ENCODE peak calls at places on chromosomes 11 and 22, in ten cellular contexts. R is tibial artery, Z is keratinocyte, P is ascending aorta, D is IMR-90, F is neuronal stem cell, M is breast epithelium, A is left ventricle myocardium inferior, C is prostate gland, L is pancreas. U is an unnamed sample. For H3K4me1, the result is how much of the 10 kb centered on the place peaks cover.

GRCh38 chr11:134586726-134587125 is 174.7 kb upstream of the B3GAT1 start:
- DNase-seq in R (no peak), A (no peak), L (no peak), C (no peak), D (no peak), M (no peak), Z (no peak), P (no peak), F (no peak), U (no peak)

GRCh38 chr11:20099527-20099926 is 60.7 kb downstream of the DBX1 start:
- DNase-seq in F (no peak), L (no peak), D (no peak), Z (no peak), M (no peak), A (no peak), C (no peak), R (no peak), P (no peak), U (no peak)

GRCh38 chr11:11524436-11525038 is 97.3 kb downstream of the GALNT18 start:
- DNase-seq in D (peak), Z (no peak), P (no peak), F (no peak), C (no peak), R (no peak), A (no peak), M (no peak), L (no peak), U (no peak)

GRCh38 chr11:59756845-59757244 is 1.7 kb downstream of the STX3 start:
- DNase-seq in D (peak), F (no peak), R (peak), P (no peak), Z (no peak), L (peak), C (peak), M (peak), A (no peak), U (peak)

GRCh38 chr11:80596291-80596810 is 1155.5 kb upstream of the TENM4 start:
- DNase-seq in R (no peak), A (no peak), M (no peak), P (no peak), C (no peak), D (peak), Z (no peak), F (no peak), L (no peak), U (no peak)

GRCh38 chr11:124740277-124740882 is 638 bp downstream of the NRGN start:
- DNase-seq in D (no peak), C (no peak), R (no peak), L (peak), M (peak), F (no peak), A (peak), P (no peak), Z (no peak), U (no peak)

GRCh38 chr22:32204211-32204855 is 540 bp downstream of the RFPL2 start:
- DNase-seq in L (no peak), Z (no peak), A (no peak), D (no peak), P (no peak), C (no peak), F (no peak), M (no peak), R (no peak), U (no peak)

GRCh38 chr11:130449996-130450419 is 1.6 kb downstream of the ADAMTS15 start:
- DNase-seq in D (peak), Z (no peak), L (no peak), R (peak), C (no peak), P (peak), M (peak), A (peak), F (no peak), U (peak)

GRCh38 chr11:123084454-123084853 is 22.5 kb upstream of the HSPA8 start:
- DNase-seq in F (no peak), R (no peak), A (no peak), P (no peak), D (no peak), M (no peak), L (no peak), Z (no peak), C (no peak), U (no peak)
- H3K4me1 ChIP-seq in F (under half), R (under half), A (under half), P (under half), D (under half), M (under half), L (under half), Z (under half), C (under half), U (under half)

GRCh38 chr22:40660725-40661124 is 18.6 kb upstream of the MCHR1 start:
- DNase-seq in F (no peak), M (no peak), Z (no peak), P (no peak), D (no peak), C (no peak), R (no peak), L (no peak), A (no peak), U (no peak)
- H3K4me1 ChIP-seq in F (under half), M (under half), Z (under half), P (under half), D (under half), C (under half), R (under half), L (under half), A (under half), U (under half)

DNA sequence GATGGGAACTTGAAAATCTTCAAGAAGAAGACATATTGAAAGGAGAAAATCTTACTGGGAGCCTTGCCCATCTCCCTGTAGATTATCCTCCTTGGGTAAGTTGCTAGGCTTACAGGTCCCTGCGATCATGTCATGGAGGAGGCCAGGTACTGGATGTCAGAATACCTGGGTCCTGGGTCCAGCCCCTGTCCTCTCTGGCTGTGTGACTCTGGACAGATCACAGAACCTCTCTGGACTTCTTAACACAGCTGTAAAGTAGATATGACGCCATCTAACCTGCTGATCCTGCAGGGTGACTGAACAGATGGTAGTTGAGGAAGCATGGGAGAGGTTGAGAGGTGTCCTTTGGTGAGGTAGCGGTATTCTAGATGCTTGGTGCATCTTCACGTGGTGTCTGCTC is 4.1 kb downstream of the TSKU start:
- DNase-seq in M (no peak), D (no peak), F (no peak), L (no peak), Z (no peak), C (no peak), R (peak), P (no peak), A (no peak), U (no peak)
- H3K4me1 ChIP-seq in M (under half), D (under half), F (under half), L (under half), Z (half or more), C (under half), R (under half), P (under half), A (half or more), U (half or more)

DNA sequence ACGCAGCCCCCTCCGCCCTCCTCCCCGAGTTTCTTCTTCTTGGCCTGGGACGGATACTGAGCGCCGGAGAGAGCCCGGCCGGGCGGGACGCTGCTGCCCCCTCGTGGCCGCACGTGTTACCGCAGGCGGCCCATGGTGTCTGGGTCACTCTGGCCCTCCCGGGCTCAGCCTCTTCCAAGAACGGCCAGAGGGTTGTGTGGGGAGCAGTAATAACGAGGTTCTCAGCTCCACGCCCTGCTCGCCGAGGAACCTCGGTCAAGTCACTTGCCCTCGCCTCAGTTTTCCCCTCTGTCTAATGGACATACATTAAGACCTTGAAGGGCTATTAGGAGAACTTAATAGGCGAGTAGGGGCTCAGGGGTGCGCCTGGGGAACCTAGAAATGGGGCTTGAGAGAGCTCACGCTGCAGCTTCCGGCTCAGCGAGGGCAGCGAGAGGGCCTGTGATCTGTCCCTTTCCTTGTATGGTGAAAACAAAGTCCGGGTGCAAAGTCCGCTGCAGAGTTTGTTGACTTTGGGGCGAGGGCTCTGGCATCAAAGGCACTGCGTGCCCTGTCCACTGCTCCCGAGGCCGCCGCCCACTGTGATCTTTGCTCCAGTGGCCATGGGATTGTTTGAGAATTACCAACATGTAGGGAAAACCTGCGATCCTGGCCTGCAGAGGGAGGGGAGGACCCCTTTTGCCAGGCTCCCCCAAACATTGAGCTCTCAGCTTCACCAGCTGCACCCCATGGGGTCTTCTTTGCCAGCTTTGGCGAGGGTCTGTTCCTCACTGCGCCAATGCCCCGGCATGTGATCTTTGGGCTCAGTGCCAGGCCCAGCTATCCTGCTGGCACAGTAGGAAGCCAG is 14.4 kb upstream of the LRP5 start:
- DNase-seq in C (peak), Z (peak), P (no peak), A (peak), M (peak), F (peak), L (peak), D (peak), R (peak), U (peak)
- H3K4me1 ChIP-seq in C (under half), Z (under half), P (under half), A (under half), M (under half), F (under half), L (under half), D (under half), R (under half), U (under half)

DNA sequence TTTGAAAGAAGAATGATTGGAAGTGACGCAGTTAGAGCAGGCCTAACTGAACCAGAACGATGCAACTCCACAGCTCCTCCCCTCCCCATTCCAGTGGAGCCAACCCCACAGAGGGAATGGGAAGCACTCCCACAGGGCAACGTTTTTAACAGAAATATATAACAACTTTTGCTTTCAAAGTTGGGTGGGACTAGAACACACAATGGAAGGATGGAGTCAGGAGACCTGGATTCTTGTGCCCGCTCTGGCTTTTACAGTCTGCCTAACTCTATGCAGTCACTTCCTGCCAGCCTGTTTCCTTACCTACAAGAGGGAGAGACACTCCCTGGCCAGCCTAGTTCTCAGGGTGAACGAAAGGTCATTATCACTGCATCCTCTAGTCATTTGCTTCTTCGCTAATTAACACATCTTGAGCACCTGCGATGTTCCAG is 75.5 kb downstream of the PACSIN2 start:
- DNase-seq in F (no peak), R (no peak), A (no peak), Z (no peak), P (no peak), D (no peak), C (no peak), M (no peak), L (no peak), U (no peak)
- H3K4me1 ChIP-seq in F (under half), R (under half), A (half or more), Z (under half), P (half or more), D (under half), C (under half), M (under half), L (half or more), U (half or more)

GRCh38 chr11:33713162-33713913 is 12.7 kb upstream of the C11orf91 start:
- DNase-seq in A (no peak), R (no peak), F (no peak), M (no peak), P (no peak), C (no peak), D (no peak), Z (no peak), L (no peak), U (no peak)
- H3K4me1 ChIP-seq in A (half or more), R (under half), F (under half), M (under half), P (under half), C (under half), D (under half), Z (under half), L (under half), U (under half)

GRCh38 chr22:39947488-39948216 is 12.5 kb upstream of the TMA7B start:
- DNase-seq in A (no peak), D (no peak), F (no peak), P (no peak), Z (no peak), R (no peak), C (no peak), L (no peak), M (no peak), U (no peak)

GRCh38 chr22:39949964-39950737 is 10.0 kb upstream of the TMA7B start:
- DNase-seq in L (no peak), R (no peak), P (no peak), F (no peak), Z (no peak), C (no peak), A (no peak), M (no peak), D (no peak), U (no peak)

GRCh38 chr22:39943366-39943765 is 16.8 kb upstream of the TMA7B start:
- DNase-seq in P (no peak), M (no peak), R (no peak), L (no peak), C (no peak), A (no peak), Z (no peak), F (no peak), D (no peak), U (no peak)

GRCh38 chr22:39943941-39944624 is 16.1 kb upstream of the TMA7B start:
- DNase-seq in L (no peak), R (no peak), P (no peak), A (no peak), Z (no peak), M (no peak), C (no peak), F (no peak), D (no peak), U (no peak)

GRCh38 chr22:39946571-39947407 is 13.4 kb upstream of the TMA7B start:
- DNase-seq in C (peak), D (no peak), Z (no peak), P (no peak), A (no peak), R (no peak), L (peak), M (peak), F (no peak), U (no peak)
- H3K4me1 ChIP-seq in C (under half), D (under half), Z (under half), P (under half), A (under half), R (under half), L (under half), M (under half), F (under half), U (under half)

GRCh38 chr22:20520093-20520511 is 12.7 kb downstream of the MED15 start:
- DNase-seq in P (no peak), D (peak), A (no peak), C (no peak), Z (no peak), L (no peak), F (no peak), M (no peak), R (no peak), U (no peak)
- H3K4me1 ChIP-seq in P (under half), D (under half), A (half or more), C (under half), Z (half or more), L (under half), F (under half), M (under half), R (under half), U (half or more)

GRCh38 chr22:46244771-46245170 is 5.3 kb downstream of the CDPF1 start:
- DNase-seq in M (no peak), A (no peak), F (no peak), Z (no peak), C (no peak), L (no peak), P (no peak), D (no peak), R (peak), U (no peak)

GRCh38 chr22:46242023-46242422 is 8.1 kb downstream of the CDPF1 start:
- DNase-seq in Z (no peak), A (no peak), M (no peak), L (no peak), C (no peak), R (peak), F (no peak), P (no peak), D (no peak), U (no peak)

GRCh38 chr22:46247443-46247975 is 2.6 kb downstream of the CDPF1 start:
- DNase-seq in M (no peak), R (peak), D (no peak), L (no peak), F (no peak), P (no peak), Z (no peak), A (no peak), C (no peak), U (no peak)

GRCh38 chr22:46246178-46246577 is 3.9 kb downstream of the CDPF1 start:
- DNase-seq in A (no peak), L (no peak), M (no peak), Z (no peak), P (no peak), F (no peak), C (no peak), R (peak), D (no peak), U (no peak)

GRCh38 chr22:46245515-46245914 is 4.6 kb downstream of the CDPF1 start:
- DNase-seq in L (no peak), R (peak), M (no peak), P (no peak), D (no peak), C (no peak), Z (no peak), F (no peak), A (peak), U (no peak)
- H3K4me1 ChIP-seq in L (under half), R (under half), M (under half), P (under half), D (under half), C (under half), Z (under half), F (under half), A (half or more), U (under half)

GRCh38 chr11:72013765-72014711 is 15.3 kb downstream of the IL18BP start:
- DNase-seq in F (no peak), R (peak), Z (no peak), L (no peak), A (no peak), P (no peak), C (no peak), D (no peak), M (no peak), U (no peak)
- H3K4me1 ChIP-seq in F (under half), R (under half), Z (under half), L (under half), A (half or more), P (under half), C (under half), D (under half), M (under half), U (half or more)